ENCODE peak calls at places on chromosomes 3 and 15, in ten cellular contexts. D, J, M, H, I, N, L, Q, A and C are unnamed samples.

GRCh38 chr3:196969001-196969659 is 497 bp upstream of the PIGZ start:
- DNase-seq in D (no peak), J (no peak), M (peak; percentile 79), H (no peak), I (peak; percentile 49), N (peak; percentile 19), L (no peak), Q (peak; percentile 11), A (peak; percentile 24), C (no peak)

GRCh38 chr15:100383302-100384107 is 41.7 kb upstream of the ADAMTS17 start:
- DNase-seq in D (no peak), J (peak; percentile 52), M (peak; percentile 44), H (no peak), I (peak; percentile 1), N (peak; percentile 8), L (no peak), Q (no peak), A (peak; percentile 3), C (no peak)

GRCh38 chr3:12472796-12473195 is 11.5 kb upstream of the TSEN2 start:
- DNase-seq in D (no peak), J (no peak), M (no peak), H (peak; percentile 4), I (no peak), N (no peak), L (no peak), Q (no peak), A (no peak), C (no peak)

GRCh38 chr3:185582871-185583270 is 3.2 kb upstream of the SENP2 start:
- DNase-seq in D (no peak), J (no peak), M (peak; percentile 94), H (no peak), I (peak; percentile 11), N (no peak), L (no peak), Q (no peak), A (peak; percentile 76), C (no peak)

GRCh38 chr3:69048990-69049389 is 3.1 kb downstream of the TMF1 start:
- DNase-seq in D (no peak), J (no peak), M (no peak), H (no peak), I (no peak), N (no peak), L (no peak), Q (no peak), A (no peak), C (no peak)

GRCh38 chr3:14913071-14913925 is 34.1 kb upstream of the NR2C2 start:
- DNase-seq in D (no peak), J (no peak), M (no peak), H (no peak), I (no peak), N (no peak), L (no peak), Q (no peak), A (no peak), C (no peak)

GRCh38 chr15:78811825-78812183 is 540 bp upstream of the ADAMTS7 start:
- DNase-seq in D (no peak), J (peak; percentile 40), M (no peak), H (no peak), I (no peak), N (peak; percentile 6), L (no peak), Q (no peak), A (no peak), C (no peak)

GRCh38 chr3:136787226-136787793 is 31.6 kb upstream of the SLC35G2 start:
- DNase-seq in D (no peak), J (peak; percentile 56), M (peak; percentile 67), H (no peak), I (peak; percentile 36), N (peak; percentile 34), L (no peak), Q (peak; percentile 37), A (peak; percentile 11), C (no peak)

GRCh38 chr3:113293348-113293747 is 82.0 kb downstream of the BOC start:
- DNase-seq in D (no peak), J (no peak), M (no peak), H (no peak), I (no peak), N (no peak), L (no peak), Q (no peak), A (no peak), C (no peak)

GRCh38 chr15:101523560-101523940 is 34.0 kb upstream of the PCSK6 start:
- DNase-seq in D (no peak), J (no peak), M (no peak), H (no peak), I (no peak), N (no peak), L (no peak), Q (no peak), A (no peak), C (no peak)

GRCh38 chr15:34501131-34501530 is 63.5 kb upstream of the GOLGA8A start:
- DNase-seq in D (no peak), J (peak; percentile 54), M (no peak), H (no peak), I (no peak), N (peak; percentile 25), L (no peak), Q (peak; percentile 11), A (no peak), C (no peak)

GRCh38 chr15:78179286-78179840 is 30.2 kb downstream of the IDH3A start:
- DNase-seq in D (no peak), J (no peak), M (no peak), H (no peak), I (no peak), N (no peak), L (no peak), Q (no peak), A (no peak), C (no peak)

GRCh38 chr3:53109822-53110771 is 20.1 kb downstream of the RFT1 start:
- DNase-seq in D (no peak), J (peak; percentile 95), M (peak; percentile 55), H (no peak), I (peak; percentile 90), N (peak; percentile 93), L (peak; percentile 58), Q (peak; percentile 92), A (no peak), C (peak; percentile 84)
- H3K4me3 ChIP-seq in D (no peak overlapping the region), J (no peak overlapping the region), M (no peak overlapping the region), H (no peak overlapping the region), I (peak overlapping the region; percentile 34), N (no peak overlapping the region), L (no peak overlapping the region), Q (peak overlapping the region; percentile 5), A (no peak overlapping the region), C (no peak overlapping the region)

GRCh38 chr15:70763120-70763949 is at the start of gene UACA:
- DNase-seq in D (peak; percentile 81), J (peak; percentile 98), M (peak; percentile 88), H (peak; percentile 99), I (peak; percentile 99), N (peak; percentile 96), L (peak; percentile 89), Q (peak; percentile 92), A (peak; percentile 44), C (peak; percentile 86)

GRCh38 chr15:70761046-70761445 is 2.3 kb downstream of the UACA start:
- DNase-seq in D (no peak), J (no peak), M (no peak), H (no peak), I (no peak), N (no peak), L (no peak), Q (no peak), A (no peak), C (no peak)

GRCh38 chr15:70762469-70763119 is 764 bp downstream of the UACA start:
- DNase-seq in D (no peak), J (peak; percentile 70), M (no peak), H (no peak), I (peak; percentile 85), N (peak; percentile 80), L (no peak), Q (peak; percentile 69), A (no peak), C (no peak)

GRCh38 chr15:70763950-70764730 is 782 bp upstream of the UACA start:
- DNase-seq in D (no peak), J (no peak), M (no peak), H (no peak), I (no peak), N (no peak), L (no peak), Q (no peak), A (no peak), C (no peak)

DNA sequence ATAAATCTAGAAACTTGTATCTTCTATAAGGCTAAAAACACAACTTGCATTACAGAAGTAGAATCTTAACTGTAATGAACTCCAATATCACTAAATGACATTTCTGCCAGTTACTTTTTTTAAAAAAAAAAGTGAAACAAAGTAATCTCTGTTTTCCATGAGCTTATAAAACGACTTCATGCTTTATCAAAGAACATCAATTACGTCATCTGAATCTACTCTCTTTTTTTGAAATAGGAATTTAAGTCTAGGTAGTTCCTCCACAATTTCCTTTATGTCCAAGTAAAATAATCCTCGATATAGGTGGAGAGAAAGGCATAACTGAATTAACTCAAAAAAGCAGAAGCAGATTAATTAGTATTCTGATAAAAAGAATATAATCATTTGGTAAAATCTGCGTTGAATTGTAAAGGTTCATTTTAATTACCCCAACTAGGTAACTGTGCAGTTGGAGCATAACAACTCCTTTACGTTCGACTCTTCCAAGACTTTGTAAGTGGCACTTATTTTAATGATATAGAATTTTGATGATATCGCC is 1.4 kb downstream of the UACA start:
- DNase-seq in D (no peak), J (peak; percentile 25), M (no peak), H (no peak), I (no peak), N (no peak), L (no peak), Q (no peak), A (no peak), C (no peak)
- H3K4me3 ChIP-seq in D (peak overlapping the region; percentile 90), J (peak overlapping the region; percentile 83), M (no peak overlapping the region), H (peak overlapping the region; percentile 78), I (peak overlapping the region; percentile 91), N (peak overlapping the region; percentile 92), L (peak overlapping the region; percentile 94), Q (peak overlapping the region; percentile 86), A (no peak overlapping the region), C (peak overlapping the region; percentile 81)

DNA sequence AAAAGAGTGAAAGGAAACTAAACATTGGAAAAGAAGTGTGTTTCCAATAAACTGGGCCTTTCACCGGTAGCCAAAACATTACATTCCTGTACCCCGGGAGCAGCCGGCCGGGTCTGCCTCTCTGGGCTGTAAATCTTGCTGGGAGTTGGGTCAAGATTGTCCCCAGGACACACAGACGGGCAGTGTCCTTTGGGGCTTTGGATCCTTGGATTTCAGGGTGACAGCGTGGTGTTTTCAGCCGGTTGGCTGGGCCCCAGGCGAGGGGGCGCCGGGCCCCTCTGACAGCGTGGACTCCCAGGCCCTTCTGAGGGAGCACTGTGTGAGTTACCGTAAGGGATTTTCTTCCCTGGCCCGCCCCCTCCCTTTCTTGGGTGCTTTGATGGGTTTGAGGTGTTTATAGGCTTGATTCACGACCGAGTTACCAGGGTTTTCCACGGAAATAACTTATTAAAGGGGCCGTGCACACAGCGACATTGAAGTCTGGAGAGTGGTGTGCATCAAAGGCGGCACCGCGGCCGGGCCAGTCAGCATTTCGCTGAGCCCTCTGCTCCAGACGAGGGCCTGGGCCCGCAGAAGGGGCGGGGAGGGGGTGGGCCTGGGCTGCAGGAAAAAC is 27.4 kb downstream of the SMAD6 start:
- DNase-seq in D (no peak), J (no peak), M (no peak), H (no peak), I (peak; percentile 76), N (no peak), L (no peak), Q (peak; percentile 55), A (no peak), C (no peak)
- H3K4me3 ChIP-seq in D (no peak overlapping the region), J (no peak overlapping the region), M (no peak overlapping the region), H (no peak overlapping the region), I (peak overlapping the region; percentile 20), N (no peak overlapping the region), L (peak overlapping the region; percentile 9), Q (peak overlapping the region; percentile 45), A (no peak overlapping the region), C (no peak overlapping the region)

GRCh38 chr15:58865420-58865880 is 68.0 kb downstream of the SLTM start:
- DNase-seq in D (no peak), J (peak; percentile 51), M (no peak), H (no peak), I (no peak), N (no peak), L (no peak), Q (no peak), A (no peak), C (no peak)
- H3K4me3 ChIP-seq in D (no peak overlapping the region), J (no peak overlapping the region), M (no peak overlapping the region), H (no peak overlapping the region), I (peak overlapping the region; percentile 10), N (peak overlapping the region; percentile 35), L (no peak overlapping the region), Q (peak overlapping the region; percentile 34), A (no peak overlapping the region), C (no peak overlapping the region)